ENCODE peak calls at places on chromosome 1, in nine cellular contexts. One of them, this sample, is unnamed.

GRCh38 chr1:18956189-18957135 is at the start of gene IFFO2:
- DNase-seq in Right ventricle myocardium inferior: peak; percentile 99
- DNase-seq in mesendoderm: peak; percentile 94
- DNase-seq in activated T-helper 1 cell treated with anti-CD3 and anti-CD28 coated beads, Interleukin-12 subunit alpha, Interleukin-12 subunit beta, Interleukin-2, Interleukin-4 antibody, amounts not matched to agents 30 ng/mL and 10 ng/mL and 1 ng/mL, durations not matched to agents 14 hours and 24 hours and 36 hours: peak; percentile 97
- DNase-seq in iris pigment epithelial cell: peak; percentile 89
- DNase-seq in anterior cingulate cortex: peak; percentile 99
- DNase-seq in left lung: peak; percentile 99
- DNase-seq in tibial artery: peak; percentile 97
- DNase-seq in GM12865: peak; percentile 95
- DNase-seq in this sample: peak; percentile 100

GRCh38 chr1:11908139-11909021 is 17.8 kb downstream of the KIAA2013 start:
- DNase-seq in Right ventricle myocardium inferior: peak; percentile 85
- DNase-seq in mesendoderm: peak; percentile 100
- DNase-seq in activated T-helper 1 cell treated with anti-CD3 and anti-CD28 coated beads, Interleukin-12 subunit alpha, Interleukin-12 subunit beta, Interleukin-2, Interleukin-4 antibody, amounts not matched to agents 30 ng/mL and 10 ng/mL and 1 ng/mL, durations not matched to agents 14 hours and 24 hours and 36 hours: peak; percentile 84
- DNase-seq in iris pigment epithelial cell: peak; percentile 98
- DNase-seq in anterior cingulate cortex: peak; percentile 88
- DNase-seq in left lung: peak; percentile 87
- DNase-seq in tibial artery: peak; percentile 88
- DNase-seq in GM12865: peak; percentile 99
- DNase-seq in this sample: peak; percentile 75

GRCh38 chr1:213231795-213232231 is 180.8 kb downstream of the RPS6KC1 start:
- DNase-seq in Right ventricle myocardium inferior: no peak
- DNase-seq in mesendoderm: peak; percentile 39
- DNase-seq in activated T-helper 1 cell treated with anti-CD3 and anti-CD28 coated beads, Interleukin-12 subunit alpha, Interleukin-12 subunit beta, Interleukin-2, Interleukin-4 antibody, amounts not matched to agents 30 ng/mL and 10 ng/mL and 1 ng/mL, durations not matched to agents 14 hours and 24 hours and 36 hours: no peak
- DNase-seq in iris pigment epithelial cell: no peak
- DNase-seq in anterior cingulate cortex: no peak
- DNase-seq in left lung: no peak
- DNase-seq in tibial artery: no peak
- DNase-seq in GM12865: no peak
- DNase-seq in this sample: no peak

GRCh38 chr1:24915819-24916602 is 14.1 kb downstream of the RUNX3 start:
- DNase-seq in Right ventricle myocardium inferior: no peak
- DNase-seq in mesendoderm: no peak
- DNase-seq in activated T-helper 1 cell treated with anti-CD3 and anti-CD28 coated beads, Interleukin-12 subunit alpha, Interleukin-12 subunit beta, Interleukin-2, Interleukin-4 antibody, amounts not matched to agents 30 ng/mL and 10 ng/mL and 1 ng/mL, durations not matched to agents 14 hours and 24 hours and 36 hours: no peak
- DNase-seq in iris pigment epithelial cell: no peak
- DNase-seq in anterior cingulate cortex: no peak
- DNase-seq in left lung: no peak
- DNase-seq in tibial artery: no peak
- DNase-seq in GM12865: peak; percentile 67
- DNase-seq in this sample: no peak

GRCh38 chr1:26278303-26278702 is 1.6 kb upstream of the SH3BGRL3 start:
- DNase-seq in Right ventricle myocardium inferior: no peak
- DNase-seq in mesendoderm: no peak
- DNase-seq in activated T-helper 1 cell treated with anti-CD3 and anti-CD28 coated beads, Interleukin-12 subunit alpha, Interleukin-12 subunit beta, Interleukin-2, Interleukin-4 antibody, amounts not matched to agents 30 ng/mL and 10 ng/mL and 1 ng/mL, durations not matched to agents 14 hours and 24 hours and 36 hours: no peak
- DNase-seq in iris pigment epithelial cell: no peak
- DNase-seq in anterior cingulate cortex: peak; percentile 29
- DNase-seq in left lung: peak; percentile 70
- DNase-seq in tibial artery: peak; percentile 74
- DNase-seq in GM12865: no peak
- DNase-seq in this sample: no peak

GRCh38 chr1:26734501-26735058 is 38.8 kb downstream of the ARID1A start:
- DNase-seq in Right ventricle myocardium inferior: no peak
- DNase-seq in mesendoderm: no peak
- DNase-seq in activated T-helper 1 cell treated with anti-CD3 and anti-CD28 coated beads, Interleukin-12 subunit alpha, Interleukin-12 subunit beta, Interleukin-2, Interleukin-4 antibody, amounts not matched to agents 30 ng/mL and 10 ng/mL and 1 ng/mL, durations not matched to agents 14 hours and 24 hours and 36 hours: no peak
- DNase-seq in iris pigment epithelial cell: peak; percentile 53
- DNase-seq in anterior cingulate cortex: peak; percentile 12
- DNase-seq in left lung: no peak
- DNase-seq in tibial artery: no peak
- DNase-seq in GM12865: no peak
- DNase-seq in this sample: no peak

GRCh38 chr1:221704291-221704690 is 37.6 kb downstream of the DUSP10 start:
- DNase-seq in Right ventricle myocardium inferior: no peak
- DNase-seq in mesendoderm: no peak
- DNase-seq in activated T-helper 1 cell treated with anti-CD3 and anti-CD28 coated beads, Interleukin-12 subunit alpha, Interleukin-12 subunit beta, Interleukin-2, Interleukin-4 antibody, amounts not matched to agents 30 ng/mL and 10 ng/mL and 1 ng/mL, durations not matched to agents 14 hours and 24 hours and 36 hours: no peak
- DNase-seq in iris pigment epithelial cell: peak; percentile 79
- DNase-seq in anterior cingulate cortex: no peak
- DNase-seq in left lung: no peak
- DNase-seq in tibial artery: no peak
- DNase-seq in GM12865: no peak
- DNase-seq in this sample: no peak

GRCh38 chr1:238343869-238344268 is 453.1 kb upstream of the ZP4 start:
- DNase-seq in Right ventricle myocardium inferior: no peak
- DNase-seq in mesendoderm: no peak
- DNase-seq in activated T-helper 1 cell treated with anti-CD3 and anti-CD28 coated beads, Interleukin-12 subunit alpha, Interleukin-12 subunit beta, Interleukin-2, Interleukin-4 antibody, amounts not matched to agents 30 ng/mL and 10 ng/mL and 1 ng/mL, durations not matched to agents 14 hours and 24 hours and 36 hours: no peak
- DNase-seq in iris pigment epithelial cell: no peak
- DNase-seq in anterior cingulate cortex: no peak
- DNase-seq in left lung: no peak
- DNase-seq in tibial artery: no peak
- DNase-seq in GM12865: no peak
- DNase-seq in this sample: no peak

GRCh38 chr1:14869197-14869596 is 270.7 kb downstream of the KAZN start:
- DNase-seq in Right ventricle myocardium inferior: no peak
- DNase-seq in mesendoderm: no peak
- DNase-seq in activated T-helper 1 cell treated with anti-CD3 and anti-CD28 coated beads, Interleukin-12 subunit alpha, Interleukin-12 subunit beta, Interleukin-2, Interleukin-4 antibody, amounts not matched to agents 30 ng/mL and 10 ng/mL and 1 ng/mL, durations not matched to agents 14 hours and 24 hours and 36 hours: no peak
- DNase-seq in iris pigment epithelial cell: peak; percentile 37
- DNase-seq in anterior cingulate cortex: no peak
- DNase-seq in left lung: no peak
- DNase-seq in tibial artery: no peak
- DNase-seq in GM12865: no peak
- DNase-seq in this sample: no peak

GRCh38 chr1:100354971-100355394 is 2.7 kb downstream of the CDC14A start:
- DNase-seq in Right ventricle myocardium inferior: no peak
- DNase-seq in mesendoderm: peak; percentile 54
- DNase-seq in activated T-helper 1 cell treated with anti-CD3 and anti-CD28 coated beads, Interleukin-12 subunit alpha, Interleukin-12 subunit beta, Interleukin-2, Interleukin-4 antibody, amounts not matched to agents 30 ng/mL and 10 ng/mL and 1 ng/mL, durations not matched to agents 14 hours and 24 hours and 36 hours: peak; percentile 15
- DNase-seq in iris pigment epithelial cell: peak; percentile 62
- DNase-seq in anterior cingulate cortex: peak; percentile 1
- DNase-seq in left lung: peak; percentile 49
- DNase-seq in tibial artery: no peak
- DNase-seq in GM12865: no peak
- DNase-seq in this sample: no peak

GRCh38 chr1:196324345-196324744 is 283.9 kb downstream of the KCNT2 start:
- DNase-seq in Right ventricle myocardium inferior: no peak
- DNase-seq in mesendoderm: no peak
- DNase-seq in activated T-helper 1 cell treated with anti-CD3 and anti-CD28 coated beads, Interleukin-12 subunit alpha, Interleukin-12 subunit beta, Interleukin-2, Interleukin-4 antibody, amounts not matched to agents 30 ng/mL and 10 ng/mL and 1 ng/mL, durations not matched to agents 14 hours and 24 hours and 36 hours: no peak
- DNase-seq in iris pigment epithelial cell: peak; percentile 41
- DNase-seq in anterior cingulate cortex: no peak
- DNase-seq in left lung: no peak
- DNase-seq in tibial artery: no peak
- DNase-seq in GM12865: no peak
- DNase-seq in this sample: no peak

This sample was measured in GM10248.